ENCODE peak calls at places on chromosomes 3 and 15, in six cellular contexts. W is choroid plexus epithelial cell, X is neural progenitor cell, G is fibroblast of mammary gland, Z is hepatocyte, H is cardiac muscle cell. B is an unnamed sample.

GRCh38 chr15:90402230-90402629 is 14.2 kb downstream of the IQGAP1 start:
- DNase-seq in W (peak), X (no peak), Z (peak), H (peak), G (peak), B (no peak)

GRCh38 chr15:62895139-62895866 is 147.2 kb upstream of the TPM1 start:
- DNase-seq in Z (no peak), W (peak), G (peak), X (no peak), H (peak), B (no peak)

GRCh38 chr3:13479332-13479581 is 849 bp upstream of the HDAC11 start:
- DNase-seq in X (peak), H (no peak), Z (peak), G (peak), W (no peak), B (no peak)

GRCh38 chr3:172622916-172623700 is 87.8 kb downstream of the NCEH1 start:
- DNase-seq in Z (peak), H (peak), W (peak), X (peak), G (peak), B (peak)

GRCh38 chr15:60414016-60414682 is 16.4 kb upstream of the ANXA2 start:
- DNase-seq in H (peak), X (no peak), W (peak), G (peak), Z (no peak), B (no peak)

GRCh38 chr3:2268779-2269178 is 170.1 kb downstream of the CNTN4 start:
- DNase-seq in W (no peak), H (no peak), Z (no peak), G (no peak), X (peak), B (peak)

GRCh38 chr15:101239724-101240136 is 12.1 kb downstream of the CHSY1 start:
- DNase-seq in Z (no peak), X (no peak), G (no peak), H (no peak), W (no peak), B (peak)

GRCh38 chr15:64775551-64776401 is at the start of gene RBPMS2:
- DNase-seq in X (peak), G (no peak), Z (peak), W (no peak), H (peak), B (no peak)

GRCh38 chr15:37695719-37696118 is 238.7 kb upstream of the TMCO5A start:
- DNase-seq in X (no peak), W (peak), H (peak), Z (no peak), G (no peak), B (no peak)

DNA sequence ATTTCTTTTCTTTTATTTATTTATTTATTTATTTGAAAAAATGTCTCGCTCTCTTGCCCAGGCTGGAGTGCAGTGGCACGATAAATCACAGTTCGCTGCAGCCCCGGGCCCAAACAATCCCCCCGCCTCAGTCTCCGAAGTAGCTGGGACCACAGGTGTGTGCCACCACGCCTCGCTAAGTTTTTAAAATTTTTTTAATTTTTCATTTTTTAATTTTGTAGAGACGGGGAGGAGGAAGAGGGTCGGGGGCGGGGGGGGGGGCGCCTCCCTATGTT is 464 bp upstream of the MFN1 start:
- DNase-seq in X (no peak), H (no peak), Z (no peak), G (no peak), W (no peak), B (no peak)
- H3K4me3 ChIP-seq in X (peak), H (peak), Z (no peak), G (peak), W (peak), B (peak)

GRCh38 chr3:129591932-129592331 is 14.5 kb downstream of the PLXND1 start:
- DNase-seq in W (no peak), Z (no peak), H (no peak), G (no peak), X (no peak), B (no peak)

GRCh38 chr3:129593230-129593594 is 13.3 kb downstream of the PLXND1 start:
- DNase-seq in H (no peak), X (no peak), Z (no peak), W (no peak), G (no peak), B (no peak)

GRCh38 chr3:129593595-129594339 is 12.7 kb downstream of the PLXND1 start:
- DNase-seq in G (no peak), W (no peak), H (no peak), Z (no peak), X (peak), B (peak)

GRCh38 chr3:129594907-129595390 is 11.5 kb downstream of the PLXND1 start:
- DNase-seq in W (no peak), X (no peak), G (no peak), H (no peak), Z (no peak), B (no peak)

GRCh38 chr3:129592362-129593150 is 13.9 kb downstream of the PLXND1 start:
- DNase-seq in G (peak), Z (peak), X (peak), W (peak), H (peak), B (no peak)
- H3K4me3 ChIP-seq in G (no peak), Z (no peak), X (peak), W (peak), H (no peak), B (no peak)

GRCh38 chr15:75508741-75509532 is 57.4 kb upstream of the SIN3A start:
- DNase-seq in X (no peak), G (peak), H (peak), Z (peak), W (peak), B (peak)
- H3K4me3 ChIP-seq in X (no peak), G (no peak), H (no peak), Z (no peak), W (no peak), B (no peak)

GRCh38 chr15:67063689-67064606 is 1.5 kb upstream of the SMAD3 start:
- DNase-seq in G (no peak), H (no peak), X (peak), Z (peak), W (peak), B (peak)
- H3K4me3 ChIP-seq in G (no peak), H (peak), X (peak), Z (peak), W (peak), B (peak)

DNA sequence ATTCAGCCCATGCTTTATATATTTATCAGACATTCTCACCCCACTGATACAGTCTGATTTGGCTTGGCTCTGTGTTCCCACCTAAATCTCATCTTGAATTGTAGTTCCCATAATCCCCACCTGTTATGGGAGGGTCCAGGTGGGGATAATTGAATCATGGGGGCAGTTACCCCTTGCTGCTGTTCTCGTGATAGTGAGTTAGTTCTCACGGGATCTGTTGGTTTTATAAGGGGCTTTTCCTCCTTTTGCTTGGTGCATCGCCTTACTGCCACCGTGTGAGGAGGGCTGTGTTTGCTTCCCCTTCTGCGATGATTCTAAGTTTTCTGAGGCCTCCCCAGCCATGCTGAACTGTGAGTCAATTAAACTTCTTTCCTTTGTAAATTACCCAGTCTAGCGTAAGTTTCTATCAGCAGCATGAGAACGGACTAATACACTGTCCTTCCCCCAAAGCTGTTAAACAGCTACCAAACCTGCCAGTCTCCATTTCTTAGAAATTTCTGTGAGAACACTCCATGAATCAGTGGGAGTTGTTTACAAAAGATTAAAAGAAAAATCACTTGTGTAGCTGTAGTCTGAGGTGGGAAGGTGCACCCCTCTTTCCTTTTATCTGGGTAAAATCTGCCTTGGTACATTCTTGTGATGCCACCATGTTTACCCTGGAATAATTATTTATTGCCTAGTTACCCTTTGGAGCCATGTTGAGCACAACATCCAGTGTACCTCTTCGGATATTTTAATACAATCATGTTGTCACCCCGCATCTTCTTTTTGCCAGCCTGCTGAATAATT is 160.5 kb downstream of the THSD4 start:
- DNase-seq in X (no peak), H (no peak), G (no peak), Z (no peak), W (peak), B (no peak)
- H3K4me3 ChIP-seq in X (no peak), H (no peak), G (no peak), Z (no peak), W (no peak), B (no peak)

GRCh38 chr15:96054029-96054428 is 276.5 kb upstream of the NR2F2 start:
- DNase-seq in G (no peak), X (no peak), W (no peak), Z (no peak), H (no peak), B (no peak)
- H3K4me3 ChIP-seq in G (no peak), X (peak), W (peak), Z (no peak), H (peak), B (no peak)

GRCh38 chr3:30751610-30752299 is 142.7 kb downstream of the GADL1 start:
- DNase-seq in W (peak), G (peak), Z (peak), X (peak), H (peak), B (peak)
- H3K4me3 ChIP-seq in W (no peak), G (no peak), Z (no peak), X (no peak), H (no peak), B (no peak)

DNA sequence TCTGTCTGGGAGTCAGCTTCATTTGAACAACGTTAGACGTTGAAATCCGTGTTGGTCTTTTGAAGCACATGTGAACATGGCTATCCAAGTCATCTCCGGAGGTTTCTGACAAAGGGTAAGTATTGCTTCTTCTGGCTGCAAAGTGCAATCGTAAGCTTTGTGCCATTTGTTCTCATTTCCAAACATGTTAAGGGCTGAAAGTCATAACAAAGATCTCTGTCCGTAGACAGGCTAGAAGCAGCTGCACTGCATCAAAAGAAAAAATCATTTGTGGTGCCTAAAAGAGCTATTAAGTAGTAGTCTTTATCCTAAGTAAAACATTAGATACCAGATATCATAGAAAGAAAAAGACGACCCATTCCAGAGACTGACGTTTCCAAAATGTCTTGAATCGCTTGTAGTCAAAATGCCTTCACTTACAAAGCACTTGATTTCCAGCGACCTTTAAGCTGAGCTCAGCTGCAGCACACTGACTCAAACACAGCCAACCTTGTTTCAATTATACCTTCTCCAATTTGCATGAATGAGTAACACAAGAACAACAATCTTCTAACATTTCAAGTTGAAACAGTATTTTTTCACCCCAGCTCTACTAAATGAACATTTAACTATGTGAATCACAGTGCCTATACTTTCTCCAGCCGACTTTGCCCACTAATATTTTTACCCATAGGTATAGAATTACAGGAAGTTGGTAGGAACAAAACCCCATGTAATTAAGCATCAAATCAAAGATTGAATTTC is 76.6 kb downstream of the NEDD4 start:
- DNase-seq in H (peak), W (peak), G (peak), X (peak), Z (no peak), B (no peak)
- H3K4me3 ChIP-seq in H (no peak), W (peak), G (peak), X (no peak), Z (no peak), B (no peak)

DNA sequence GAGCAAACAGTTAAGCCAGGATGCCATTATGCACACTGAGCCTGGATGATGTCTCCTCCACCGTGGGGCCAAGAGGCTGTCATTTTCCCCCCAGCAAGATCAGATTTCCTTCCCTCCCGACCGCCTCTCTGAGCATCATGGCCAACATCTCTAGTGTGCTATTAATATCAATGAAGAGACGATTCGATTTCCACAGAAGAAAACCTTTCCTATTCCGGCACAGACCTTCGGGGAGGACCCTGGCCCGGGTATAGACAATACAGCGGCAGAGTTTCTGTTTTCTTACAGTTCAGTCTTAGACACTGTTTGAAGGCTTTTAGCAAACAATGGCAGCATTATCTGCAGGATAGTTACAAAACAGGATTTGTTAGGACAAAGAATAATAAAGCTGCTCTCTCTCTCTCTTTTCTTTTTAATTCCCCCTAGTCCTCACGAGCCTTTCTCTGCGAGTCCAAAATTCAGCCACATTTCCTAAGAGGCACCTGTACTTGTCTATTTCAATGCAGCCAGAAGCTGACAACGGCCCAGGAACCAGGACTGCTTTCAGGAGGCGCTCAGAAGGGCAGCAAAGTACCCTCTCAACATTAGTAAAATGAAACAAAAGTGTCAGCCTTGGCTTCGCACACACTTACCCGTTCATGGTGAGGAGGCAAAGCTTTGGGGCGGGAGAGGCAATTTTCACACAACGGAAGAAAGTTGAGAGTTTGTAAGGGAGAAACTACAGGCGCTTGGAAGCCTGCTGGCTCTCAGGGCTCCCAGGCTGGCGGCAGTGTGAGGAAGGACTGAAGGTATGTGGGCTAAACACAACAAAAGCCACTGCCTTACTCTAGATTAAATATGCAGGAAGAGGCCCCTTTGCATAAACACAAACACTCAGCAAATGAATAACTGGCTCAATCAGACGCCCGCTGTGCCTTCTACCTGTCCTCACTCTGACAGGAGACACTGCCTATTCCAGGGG is 278.0 kb downstream of the FOXP1 start:
- DNase-seq in X (peak), W (peak), H (peak), Z (peak), G (peak), B (no peak)
- H3K4me3 ChIP-seq in X (peak), W (peak), H (peak), Z (peak), G (peak), B (no peak)

GRCh38 chr15:48891229-48891765 is 13.4 kb downstream of the EID1 start:
- DNase-seq in X (no peak), G (no peak), Z (no peak), H (no peak), W (peak), B (no peak)

GRCh38 chr15:48888209-48888608 is 10.3 kb downstream of the EID1 start:
- DNase-seq in X (no peak), Z (no peak), W (no peak), H (no peak), G (no peak), B (no peak)

GRCh38 chr15:48888836-48889235 is 10.9 kb downstream of the EID1 start:
- DNase-seq in H (no peak), G (no peak), Z (no peak), W (no peak), X (no peak), B (no peak)

GRCh38 chr15:48889925-48890324 is 12.0 kb downstream of the EID1 start:
- DNase-seq in X (no peak), H (no peak), Z (no peak), W (no peak), G (no peak), B (no peak)

GRCh38 chr15:48890375-48890972 is 12.5 kb downstream of the EID1 start:
- DNase-seq in X (no peak), H (no peak), W (no peak), G (no peak), Z (no peak), B (no peak)
- H3K4me3 ChIP-seq in X (no peak), H (no peak), W (no peak), G (no peak), Z (no peak), B (no peak)